ENCODE peak calls at places on chromosomes 6 and 20, in six cellular contexts. K is NCI-H2029; M is nephron progenitor cell; S is WTC11; C is stimulated activated naive B cell treated with anti-CD40 and anti-IgM and Interleukin-4, amounts not matched to agents 10 μg/mL and 1 μg/mL and 100 μg/mL, for 72 hours; E is EH. U is an unnamed sample.

GRCh38 chr6:132768051-132768517 is 10.4 kb upstream of the VNN2 start:
- DNase-seq in K (no peak), M (peak), S (peak), C (peak), E (peak), U (peak)

GRCh38 chr20:46367967-46368901 is 38.2 kb downstream of the ELMO2 start:
- DNase-seq in K (peak), M (no peak), S (no peak), C (no peak), E (no peak), U (peak)

GRCh38 chr20:52805128-52805527 is 167.0 kb upstream of the TSHZ2 start:
- DNase-seq in K (no peak), M (no peak), S (no peak), C (no peak), E (no peak), U (no peak)

GRCh38 chr6:17938885-17939284 is 48.5 kb downstream of the KIF13A start:
- DNase-seq in K (no peak), M (no peak), S (no peak), C (no peak), E (peak), U (peak)

GRCh38 chr20:48634641-48635040 is 193.2 kb downstream of the PREX1 start:
- DNase-seq in K (no peak), M (no peak), S (no peak), C (no peak), E (no peak), U (no peak)

GRCh38 chr20:37651932-37652331 is 41.9 kb upstream of the CTNNBL1 start:
- DNase-seq in K (no peak), M (peak), S (peak), C (peak), E (peak), U (peak)

GRCh38 chr6:39048481-39049399 is at the start of gene GLP1R:
- DNase-seq in K (no peak), M (peak), S (peak), C (no peak), E (no peak), U (no peak)

GRCh38 chr6:5518936-5519491 is 257.7 kb downstream of the FARS2 start:
- DNase-seq in K (no peak), M (no peak), S (no peak), C (no peak), E (no peak), U (no peak)

GRCh38 chr20:49338061-49338460 is 60.2 kb upstream of the ZNFX1 start:
- DNase-seq in K (no peak), M (no peak), S (no peak), C (no peak), E (no peak), U (no peak)

GRCh38 chr6:71321344-71321743 is 32.7 kb downstream of the OGFRL1 start:
- DNase-seq in K (no peak), M (no peak), S (no peak), C (no peak), E (no peak), U (no peak)

GRCh38 chr6:151288711-151289398 is 49.1 kb downstream of the AKAP12 start:
- DNase-seq in K (no peak), M (no peak), S (no peak), C (peak), E (no peak), U (no peak)

GRCh38 chr20:21640556-21640955 is 64.9 kb upstream of the PAX1 start:
- DNase-seq in K (peak), M (peak), S (peak), C (no peak), E (no peak), U (no peak)

GRCh38 chr6:15266423-15266996 is 20.6 kb downstream of the JARID2 start:
- DNase-seq in K (no peak), M (no peak), S (no peak), C (no peak), E (peak), U (no peak)

GRCh38 chr20:19661717-19662637 is 96.1 kb upstream of the RIN2 start:
- DNase-seq in K (peak), M (peak), S (peak), C (peak), E (peak), U (peak)